ENCODE peak calls at places on chromosome 10, in five cellular contexts. S, C, L, H and R are unnamed samples.
A peak's percentile ranks its signal among the peaks of the same experiment; 100 is the strongest.

GRCh38 chr10:1316107-1316805 is 260.1 kb downstream of the WDR37 start:
- DNase-seq in H (no peak), C (no peak), S (no peak), L (no peak), R (no peak)

GRCh38 chr10:110758898-110759297 is 112.8 kb upstream of the PDCD4 start:
- DNase-seq in S (peak; percentile 10), C (peak; percentile 62), H (no peak), L (peak; percentile 79), R (no peak)

GRCh38 chr10:73889014-73889413 is 14.7 kb upstream of the CAMK2G start:
- DNase-seq in S (no peak), C (peak; percentile 78), L (peak; percentile 79), H (no peak), R (no peak)

GRCh38 chr10:79060641-79061255 is 8.0 kb upstream of the ZMIZ1 start:
- DNase-seq in C (no peak), S (no peak), L (no peak), H (peak; percentile 34), R (no peak)

GRCh38 chr10:129771024-129771423 is 193.1 kb downstream of the EBF3 start:
- DNase-seq in L (no peak), C (no peak), H (peak; percentile 36), S (no peak), R (no peak)

GRCh38 chr10:60048146-60048545 is 141.8 kb upstream of the CCDC6 start:
- DNase-seq in L (peak; percentile 15), C (no peak), H (no peak), S (peak; percentile 6), R (no peak)

GRCh38 chr10:117997673-117998072 is 49.1 kb downstream of the RAB11FIP2 start:
- DNase-seq in S (no peak), L (peak; percentile 8), H (no peak), C (no peak), R (no peak)

GRCh38 chr10:127906548-127907377 is at the start of gene PTPRE:
- DNase-seq in L (peak; percentile 40), S (peak; percentile 31), H (peak; percentile 99), C (peak; percentile 24), R (peak; percentile 71)

GRCh38 chr10:1403508-1404230 is 333.7 kb downstream of the ADARB2 start:
- DNase-seq in S (no peak), L (no peak), C (no peak), H (no peak), R (no peak)

GRCh38 chr10:70596110-70596798 is 6.3 kb downstream of the PRF1 start:
- DNase-seq in S (no peak), H (no peak), C (no peak), L (no peak), R (no peak)

GRCh38 chr10:16527452-16527851 is 5.8 kb upstream of the C1QL3 start:
- DNase-seq in L (no peak), C (no peak), H (no peak), S (no peak), R (no peak)

GRCh38 chr10:101292194-101293006 is 61.6 kb upstream of the BTRC start:
- DNase-seq in H (peak; percentile 78), S (no peak), L (peak; percentile 5), C (no peak), R (no peak)

GRCh38 chr10:110421512-110422138 is 76.1 kb upstream of the DUSP5 start:
- DNase-seq in L (no peak), C (no peak), H (no peak), S (no peak), R (no peak)

GRCh38 chr10:8305871-8306652 is 251.6 kb downstream of the GATA3 start:
- DNase-seq in C (no peak), L (peak; percentile 52), H (no peak), S (no peak), R (no peak)

GRCh38 chr10:6665847-6666246 is 85.8 kb upstream of the PRKCQ start:
- DNase-seq in S (no peak), H (no peak), L (no peak), C (no peak), R (no peak)

GRCh38 chr10:122176232-122176865 is 94.7 kb upstream of the BTBD16 start:
- DNase-seq in C (peak; percentile 59), S (peak; percentile 37), L (no peak), H (no peak), R (no peak)

GRCh38 chr10:69553328-69553727 is 19.9 kb downstream of the NEUROG3 start:
- DNase-seq in H (no peak), L (no peak), S (no peak), C (no peak), R (no peak)

GRCh38 chr10:8069627-8070026 is 15.1 kb downstream of the GATA3 start:
- DNase-seq in S (no peak), H (no peak), C (peak; percentile 56), L (peak; percentile 54), R (no peak)

GRCh38 chr10:99329891-99330674 is 927 bp downstream of the CNNM1 start:
- DNase-seq in C (peak; percentile 4), H (peak; percentile 80), S (no peak), L (no peak), R (no peak)

GRCh38 chr10:46547331-46547880 is 9.1 kb downstream of the GPRIN2 start:
- DNase-seq in H (peak; percentile 55), C (no peak), S (no peak), L (no peak), R (peak; percentile 13)

GRCh38 chr10:46546591-46547330 is 9.7 kb downstream of the GPRIN2 start:
- DNase-seq in C (no peak), H (peak; percentile 89), L (no peak), S (no peak), R (peak; percentile 14)

GRCh38 chr10:46543379-46544014 is 13.0 kb downstream of the GPRIN2 start:
- DNase-seq in H (no peak), S (no peak), L (no peak), C (no peak), R (no peak)

GRCh38 chr10:46545861-46546590 is 10.4 kb downstream of the GPRIN2 start:
- DNase-seq in H (no peak), L (no peak), C (no peak), S (no peak), R (no peak)

DNA sequence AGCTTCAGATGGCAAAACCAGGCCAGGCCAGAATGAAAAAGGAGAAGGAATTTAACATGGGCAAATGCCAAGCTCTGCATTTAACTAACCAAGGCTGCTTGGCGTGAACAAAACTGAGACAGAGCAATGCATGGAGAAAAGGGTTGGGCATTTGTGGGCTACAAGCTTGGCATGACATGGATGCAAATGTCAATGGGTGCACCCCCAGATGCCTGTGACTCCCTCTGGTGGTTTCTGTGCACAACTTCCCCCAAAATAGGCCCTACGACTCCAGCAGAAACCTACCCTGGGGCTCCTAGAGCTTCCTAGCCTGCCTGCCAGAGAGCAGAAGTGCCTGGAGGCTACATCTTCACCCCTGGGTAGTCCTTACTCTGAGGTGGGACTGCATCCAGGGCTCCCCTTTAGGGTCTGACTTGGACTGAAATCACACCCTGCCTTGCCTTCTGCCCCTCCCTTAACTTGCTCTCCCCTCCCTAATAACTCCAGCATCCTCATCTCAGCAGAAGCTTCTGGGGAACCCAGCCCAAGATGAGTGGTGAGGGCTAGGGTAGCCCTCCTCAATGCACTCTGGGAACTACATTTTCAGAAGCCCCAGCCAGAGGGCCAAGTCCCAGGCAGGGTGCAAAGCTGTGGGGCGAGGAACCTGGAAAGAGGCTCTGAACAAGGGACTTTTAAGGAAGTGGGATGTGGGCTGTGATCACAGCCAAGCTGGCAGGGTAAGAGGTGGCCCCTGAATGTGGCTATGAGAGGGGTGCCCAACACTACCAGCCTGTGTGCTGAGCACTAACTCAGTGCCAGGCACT is 11.3 kb downstream of the GPRIN2 start:
- DNase-seq in S (no peak), C (no peak), L (no peak), H (no peak), R (peak; percentile 11)
- TF ChIP-seq CTCF in S (peak; percentile 52), C (peak; percentile 48), L (peak; percentile 47), H (no peak), R (no peak)

GRCh38 chr10:77185696-77186095 is 451.9 kb downstream of the KCNMA1 start:
- DNase-seq in L (no peak), H (no peak), C (no peak), S (no peak), R (no peak)
- TF ChIP-seq CTCF in L (peak; percentile 8), H (no peak), C (no peak), S (no peak), R (no peak)

GRCh38 chr10:76917071-76917470 is 720.5 kb downstream of the KCNMA1 start:
- DNase-seq in S (no peak), C (no peak), L (no peak), H (no peak), R (no peak)

GRCh38 chr10:76922666-76923065 is 714.9 kb downstream of the KCNMA1 start:
- DNase-seq in L (no peak), S (no peak), H (no peak), C (no peak), R (no peak)

GRCh38 chr10:76918106-76918505 is 719.5 kb downstream of the KCNMA1 start:
- DNase-seq in H (no peak), S (no peak), L (no peak), C (no peak), R (no peak)

GRCh38 chr10:76916536-76916935 is 721.1 kb downstream of the KCNMA1 start:
- DNase-seq in C (no peak), H (no peak), S (no peak), L (no peak), R (no peak)

GRCh38 chr10:76920581-76920980 is 717.0 kb downstream of the KCNMA1 start:
- DNase-seq in C (no peak), S (no peak), L (no peak), H (no peak), R (no peak)
- TF ChIP-seq CTCF in C (no peak), S (no peak), L (no peak), H (no peak), R (no peak)

GRCh38 chr10:77825965-77826364 is 100.6 kb downstream of the DLG5 start:
- DNase-seq in C (no peak), H (no peak), S (no peak), L (no peak), R (no peak)
- TF ChIP-seq CTCF in C (no peak), H (no peak), S (no peak), L (no peak), R (no peak)

GRCh38 chr10:103476046-103476768 is 2.8 kb downstream of the CALHM3 start:
- DNase-seq in L (no peak), S (no peak), H (peak; percentile 63), C (no peak), R (no peak)
- TF ChIP-seq CTCF in L (peak; percentile 9), S (peak; percentile 12), H (no peak), C (no peak), R (no peak)

GRCh38 chr10:126521354-126521753 is 133.1 kb upstream of the ADAM12 start:
- DNase-seq in H (no peak), C (no peak), L (peak; percentile 45), S (no peak), R (no peak)

GRCh38 chr10:126519992-126520391 is 131.7 kb upstream of the ADAM12 start:
- DNase-seq in H (no peak), L (no peak), C (no peak), S (no peak), R (no peak)

GRCh38 chr10:126519188-126519587 is 130.9 kb upstream of the ADAM12 start:
- DNase-seq in C (no peak), L (no peak), S (no peak), H (no peak), R (no peak)

GRCh38 chr10:126523071-126523470 is 134.8 kb upstream of the ADAM12 start:
- DNase-seq in L (no peak), H (no peak), C (no peak), S (no peak), R (no peak)

GRCh38 chr10:126520918-126521317 is 132.6 kb upstream of the ADAM12 start:
- DNase-seq in H (no peak), L (no peak), S (no peak), C (no peak), R (no peak)
- TF ChIP-seq CTCF in H (no peak), L (peak; percentile 12), S (no peak), C (no peak), R (no peak)